ENCODE peak calls at places on chromosomes 13 and 19, in eight cellular contexts. One of them, this sample, is unnamed. For H3K4me1, the result is how much of the 10 kb centered on the place peaks cover.

GRCh38 chr19:17415107-17415506 is 4.7 kb upstream of the MVB12A start:
- DNase-seq in spleen: no peak
- DNase-seq in transverse colon: no peak
- DNase-seq in left ventricle myocardium inferior: no peak
- DNase-seq in GM23338: peak
- DNase-seq in heart right ventricle: no peak
- DNase-seq in neural progenitor cell: peak
- DNase-seq in thoracic aorta: no peak
- DNase-seq in this sample: no peak

GRCh38 chr19:38721496-38721895 is 22.8 kb downstream of the CAPN12 start:
- DNase-seq in GM23338: no peak
- DNase-seq in transverse colon: no peak
- DNase-seq in neural progenitor cell: no peak
- DNase-seq in heart right ventricle: no peak
- DNase-seq in spleen: no peak
- DNase-seq in thoracic aorta: no peak
- DNase-seq in left ventricle myocardium inferior: no peak
- DNase-seq in this sample: no peak

GRCh38 chr13:109819851-109820250 is 33.5 kb upstream of the IRS2 start:
- DNase-seq in neural progenitor cell: no peak
- DNase-seq in heart right ventricle: no peak
- DNase-seq in thoracic aorta: no peak
- DNase-seq in spleen: no peak
- DNase-seq in transverse colon: no peak
- DNase-seq in left ventricle myocardium inferior: no peak
- DNase-seq in GM23338: no peak
- DNase-seq in this sample: no peak

GRCh38 chr13:48155850-48156249 is 60.9 kb upstream of the MED4 start:
- DNase-seq in neural progenitor cell: no peak
- DNase-seq in thoracic aorta: no peak
- DNase-seq in GM23338: no peak
- DNase-seq in heart right ventricle: no peak
- DNase-seq in transverse colon: no peak
- DNase-seq in left ventricle myocardium inferior: no peak
- DNase-seq in spleen: no peak
- DNase-seq in this sample: peak

GRCh38 chr19:29013988-29014387 is 199.0 kb downstream of the UQCRFS1 start:
- DNase-seq in transverse colon: no peak
- DNase-seq in neural progenitor cell: no peak
- DNase-seq in thoracic aorta: no peak
- DNase-seq in spleen: peak
- DNase-seq in left ventricle myocardium inferior: no peak
- DNase-seq in heart right ventricle: no peak
- DNase-seq in GM23338: no peak
- DNase-seq in this sample: no peak

GRCh38 chr19:46890423-46891170 is 29.8 kb downstream of the ARHGAP35 start:
- DNase-seq in left ventricle myocardium inferior: no peak
- DNase-seq in transverse colon: no peak
- DNase-seq in spleen: no peak
- DNase-seq in thoracic aorta: no peak
- DNase-seq in heart right ventricle: no peak
- DNase-seq in neural progenitor cell: no peak
- DNase-seq in GM23338: no peak
- DNase-seq in this sample: no peak

GRCh38 chr13:27516103-27516502 is 65.7 kb upstream of the MTIF3 start:
- DNase-seq in thoracic aorta: no peak
- DNase-seq in left ventricle myocardium inferior: no peak
- DNase-seq in transverse colon: no peak
- DNase-seq in heart right ventricle: no peak
- DNase-seq in neural progenitor cell: no peak
- DNase-seq in spleen: no peak
- DNase-seq in GM23338: no peak
- DNase-seq in this sample: no peak

GRCh38 chr19:4678881-4679379 is 8.8 kb upstream of the MYDGF start:
- DNase-seq in thoracic aorta: no peak
- DNase-seq in heart right ventricle: no peak
- DNase-seq in GM23338: peak
- DNase-seq in left ventricle myocardium inferior: no peak
- DNase-seq in spleen: no peak
- DNase-seq in transverse colon: no peak
- DNase-seq in neural progenitor cell: peak
- DNase-seq in this sample: no peak

GRCh38 chr19:35381318-35381717 is 10.4 kb downstream of the GPR42 start:
- DNase-seq in thoracic aorta: no peak
- DNase-seq in transverse colon: no peak
- DNase-seq in spleen: no peak
- DNase-seq in heart right ventricle: no peak
- DNase-seq in neural progenitor cell: no peak
- DNase-seq in GM23338: no peak
- DNase-seq in left ventricle myocardium inferior: no peak
- DNase-seq in this sample: no peak

GRCh38 chr19:30558793-30559192 is 186.6 kb downstream of the ZNF536 start:
- DNase-seq in thoracic aorta: no peak
- DNase-seq in transverse colon: no peak
- DNase-seq in neural progenitor cell: no peak
- DNase-seq in heart right ventricle: no peak
- DNase-seq in left ventricle myocardium inferior: no peak
- DNase-seq in GM23338: no peak
- DNase-seq in spleen: peak
- DNase-seq in this sample: no peak

GRCh38 chr19:3759482-3760254 is 1.8 kb downstream of the APBA3 start:
- DNase-seq in neural progenitor cell: no peak
- DNase-seq in GM23338: no peak
- DNase-seq in thoracic aorta: no peak
- DNase-seq in left ventricle myocardium inferior: no peak
- DNase-seq in transverse colon: no peak
- DNase-seq in spleen: no peak
- DNase-seq in heart right ventricle: no peak
- DNase-seq in this sample: no peak

GRCh38 chr13:33446821-33447481 is 161.4 kb upstream of the STARD13 start:
- DNase-seq in spleen: no peak
- DNase-seq in thoracic aorta: no peak
- DNase-seq in neural progenitor cell: no peak
- DNase-seq in left ventricle myocardium inferior: no peak
- DNase-seq in transverse colon: no peak
- DNase-seq in GM23338: no peak
- DNase-seq in heart right ventricle: no peak
- DNase-seq in this sample: no peak

GRCh38 chr13:31905896-31906295 is 125.7 kb upstream of the FRY start:
- DNase-seq in heart right ventricle: no peak
- DNase-seq in transverse colon: no peak
- DNase-seq in thoracic aorta: no peak
- DNase-seq in spleen: no peak
- DNase-seq in GM23338: peak
- DNase-seq in neural progenitor cell: no peak
- DNase-seq in left ventricle myocardium inferior: no peak
- DNase-seq in this sample: no peak
- H3K4me1 ChIP-seq in heart right ventricle: under half
- H3K4me1 ChIP-seq in transverse colon: under half
- H3K4me1 ChIP-seq in thoracic aorta: under half
- H3K4me1 ChIP-seq in spleen: under half
- H3K4me1 ChIP-seq in GM23338: under half
- H3K4me1 ChIP-seq in neural progenitor cell: under half
- H3K4me1 ChIP-seq in left ventricle myocardium inferior: half or more
- H3K4me1 ChIP-seq in this sample: under half

DNA sequence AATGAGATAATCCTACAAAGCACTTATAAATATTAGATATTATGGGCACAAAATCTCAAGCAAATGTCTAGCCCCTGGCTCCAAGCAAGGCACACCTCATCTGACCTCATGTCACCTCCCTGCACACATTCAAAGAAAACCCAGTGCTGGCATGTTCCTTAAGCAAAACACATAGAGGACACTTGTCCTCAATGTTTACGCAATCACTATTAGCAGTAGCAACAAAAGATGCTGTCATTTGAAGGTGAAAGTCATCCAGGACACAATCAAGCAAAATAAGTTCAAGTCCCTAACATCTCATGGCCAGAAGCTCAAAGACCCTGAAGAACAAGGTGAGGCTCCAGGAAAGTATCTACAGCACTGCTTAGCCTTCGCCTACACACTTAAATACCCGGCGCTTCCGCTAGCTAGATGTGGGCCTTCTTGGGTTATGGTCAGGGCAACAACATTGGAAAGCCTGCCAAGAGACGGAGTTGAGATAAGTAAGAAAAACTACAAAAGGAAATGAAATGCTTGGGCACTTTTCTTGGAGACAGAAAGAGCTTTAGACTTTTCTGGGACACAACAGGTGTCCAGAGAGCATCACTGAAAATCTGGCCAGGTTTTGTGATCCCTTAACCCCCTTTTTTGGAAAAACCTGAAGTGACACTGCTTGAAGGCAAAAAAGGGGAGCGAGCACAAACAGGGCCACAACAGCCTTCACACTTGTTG is 85.7 kb downstream of the FOXO1 start:
- DNase-seq in heart right ventricle: no peak
- DNase-seq in spleen: no peak
- DNase-seq in left ventricle myocardium inferior: no peak
- DNase-seq in transverse colon: no peak
- DNase-seq in thoracic aorta: no peak
- DNase-seq in GM23338: no peak
- DNase-seq in neural progenitor cell: no peak
- DNase-seq in this sample: no peak
- H3K4me1 ChIP-seq in heart right ventricle: half or more
- H3K4me1 ChIP-seq in spleen: half or more
- H3K4me1 ChIP-seq in left ventricle myocardium inferior: half or more
- H3K4me1 ChIP-seq in transverse colon: under half
- H3K4me1 ChIP-seq in thoracic aorta: under half
- H3K4me1 ChIP-seq in GM23338: half or more
- H3K4me1 ChIP-seq in neural progenitor cell: under half
- H3K4me1 ChIP-seq in this sample: under half

DNA sequence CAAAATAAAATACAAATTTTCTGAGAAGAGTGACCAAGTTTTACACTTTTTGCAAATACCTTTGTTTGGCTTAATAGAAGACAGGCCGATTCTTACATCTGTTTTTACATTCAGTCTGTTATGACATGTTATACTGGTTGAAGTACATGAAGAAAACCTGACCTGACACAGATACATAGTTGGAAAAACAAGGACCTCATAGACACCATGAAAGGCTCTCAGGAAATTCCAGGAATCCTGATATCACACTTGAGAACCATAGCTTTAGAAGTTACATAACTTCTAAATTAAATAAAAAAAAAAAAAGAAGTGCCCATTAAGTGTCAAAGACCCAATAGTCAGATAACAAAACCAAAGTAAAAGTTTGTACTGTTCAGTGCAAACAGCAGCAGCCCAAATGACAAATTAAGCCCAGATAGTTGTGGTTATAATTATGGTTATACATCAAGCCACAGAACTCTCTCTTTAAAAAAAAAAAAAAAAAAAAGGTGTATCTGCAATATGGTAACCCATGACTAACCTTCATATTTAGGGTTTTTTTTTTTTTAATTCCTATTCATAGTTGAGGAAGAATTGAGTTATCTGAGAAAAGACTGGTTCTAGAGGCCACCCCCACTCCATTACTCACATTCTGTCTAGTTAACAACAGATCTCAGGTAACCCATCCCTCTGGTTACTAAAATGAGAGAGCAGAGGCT is 19.8 kb downstream of the RBM26 start:
- DNase-seq in heart right ventricle: no peak
- DNase-seq in spleen: no peak
- DNase-seq in GM23338: no peak
- DNase-seq in thoracic aorta: no peak
- DNase-seq in neural progenitor cell: no peak
- DNase-seq in left ventricle myocardium inferior: no peak
- DNase-seq in transverse colon: no peak
- DNase-seq in this sample: no peak
- H3K4me1 ChIP-seq in heart right ventricle: under half
- H3K4me1 ChIP-seq in spleen: half or more
- H3K4me1 ChIP-seq in GM23338: under half
- H3K4me1 ChIP-seq in thoracic aorta: under half
- H3K4me1 ChIP-seq in neural progenitor cell: under half
- H3K4me1 ChIP-seq in left ventricle myocardium inferior: half or more
- H3K4me1 ChIP-seq in transverse colon: under half
- H3K4me1 ChIP-seq in this sample: under half

GRCh38 chr13:114129649-114130062 is 2.8 kb downstream of the RASA3 start:
- DNase-seq in neural progenitor cell: no peak
- DNase-seq in heart right ventricle: no peak
- DNase-seq in spleen: peak
- DNase-seq in thoracic aorta: no peak
- DNase-seq in transverse colon: no peak
- DNase-seq in GM23338: no peak
- DNase-seq in left ventricle myocardium inferior: no peak
- DNase-seq in this sample: no peak

GRCh38 chr13:114131581-114132418 is 623 bp downstream of the RASA3 start:
- DNase-seq in heart right ventricle: no peak
- DNase-seq in neural progenitor cell: peak
- DNase-seq in transverse colon: no peak
- DNase-seq in thoracic aorta: no peak
- DNase-seq in left ventricle myocardium inferior: peak
- DNase-seq in GM23338: peak
- DNase-seq in spleen: peak
- DNase-seq in this sample: no peak

GRCh38 chr13:114130708-114131580 is 1.5 kb downstream of the RASA3 start:
- DNase-seq in neural progenitor cell: peak
- DNase-seq in transverse colon: peak
- DNase-seq in thoracic aorta: peak
- DNase-seq in GM23338: peak
- DNase-seq in left ventricle myocardium inferior: peak
- DNase-seq in spleen: peak
- DNase-seq in heart right ventricle: peak
- DNase-seq in this sample: peak

GRCh38 chr13:114128624-114129522 is 3.5 kb downstream of the RASA3 start:
- DNase-seq in thoracic aorta: peak
- DNase-seq in GM23338: no peak
- DNase-seq in neural progenitor cell: no peak
- DNase-seq in spleen: peak
- DNase-seq in heart right ventricle: peak
- DNase-seq in left ventricle myocardium inferior: peak
- DNase-seq in transverse colon: peak
- DNase-seq in this sample: peak

GRCh38 chr13:114130131-114130707 is 2.2 kb downstream of the RASA3 start:
- DNase-seq in GM23338: no peak
- DNase-seq in left ventricle myocardium inferior: no peak
- DNase-seq in spleen: no peak
- DNase-seq in heart right ventricle: no peak
- DNase-seq in thoracic aorta: no peak
- DNase-seq in neural progenitor cell: peak
- DNase-seq in transverse colon: no peak
- DNase-seq in this sample: no peak
- H3K4me1 ChIP-seq in GM23338: under half
- H3K4me1 ChIP-seq in left ventricle myocardium inferior: half or more
- H3K4me1 ChIP-seq in spleen: half or more
- H3K4me1 ChIP-seq in heart right ventricle: under half
- H3K4me1 ChIP-seq in thoracic aorta: under half
- H3K4me1 ChIP-seq in neural progenitor cell: under half
- H3K4me1 ChIP-seq in transverse colon: under half
- H3K4me1 ChIP-seq in this sample: half or more

DNA sequence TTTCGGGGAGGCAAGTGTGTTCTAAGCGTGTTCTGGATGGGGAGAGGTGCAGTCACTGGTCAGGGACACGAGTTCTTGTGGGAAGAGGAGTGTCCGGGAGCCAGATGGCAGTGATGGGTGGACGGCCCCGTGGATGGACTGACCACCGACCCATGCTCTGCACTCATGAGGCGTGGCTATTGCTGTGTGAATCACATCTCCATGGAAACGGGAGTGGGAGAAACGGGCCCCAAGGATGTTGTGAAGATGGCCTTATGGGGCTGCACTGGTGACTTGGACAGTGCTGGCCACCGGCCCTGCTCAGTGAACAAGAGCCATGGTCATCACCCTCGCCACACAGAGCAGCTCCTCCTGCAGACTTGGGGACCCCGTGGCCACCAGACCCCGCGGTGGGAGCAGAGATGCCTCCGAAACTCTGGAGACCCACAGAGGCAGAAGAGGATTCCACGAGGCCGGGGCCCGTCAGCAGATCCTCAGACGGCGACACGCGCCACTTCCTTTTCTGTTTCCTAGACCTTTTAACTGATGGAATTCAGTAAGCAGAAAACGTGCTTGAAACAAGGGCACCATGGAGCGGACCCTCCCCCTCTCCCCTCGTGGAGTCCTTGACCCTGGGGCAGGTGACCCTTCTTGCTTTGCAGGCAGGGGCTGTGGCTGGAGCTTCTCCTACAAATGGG is 47.5 kb downstream of the GAS6 start:
- DNase-seq in heart right ventricle: no peak
- DNase-seq in neural progenitor cell: no peak
- DNase-seq in left ventricle myocardium inferior: no peak
- DNase-seq in transverse colon: no peak
- DNase-seq in GM23338: no peak
- DNase-seq in spleen: peak
- DNase-seq in thoracic aorta: no peak
- DNase-seq in this sample: no peak
- H3K4me1 ChIP-seq in heart right ventricle: under half
- H3K4me1 ChIP-seq in neural progenitor cell: under half
- H3K4me1 ChIP-seq in left ventricle myocardium inferior: half or more
- H3K4me1 ChIP-seq in transverse colon: under half
- H3K4me1 ChIP-seq in GM23338: under half
- H3K4me1 ChIP-seq in spleen: half or more
- H3K4me1 ChIP-seq in thoracic aorta: half or more
- H3K4me1 ChIP-seq in this sample: under half

This sample was measured in effector memory CD4-positive, alpha-beta T cell.